ENCODE peak calls at places on chromosomes 5 and 9, in nine cellular contexts. Q is activated CD8-positive, alpha-beta T cell treated with anti-CD3 and anti-CD28 coated beads, Interleukin-2, amount 10 ng/mL, durations not matched to agents 7 days and 5 days; B is renal cortical epithelial cell; M is IMR-90; K is CD4-positive, alpha-beta memory T cell; L is neural progenitor cell; G is neural crest cell; X is ecto neural progenitor cell; Y is stimulated activated naive B cell treated with anti-CD40 and anti-IgM and Interleukin-4, amounts not matched to agents 10 μg/mL and 1 μg/mL and 100 μg/mL, for 72 hours. A is an unnamed sample.

GRCh38 chr5:78509884-78510769 is 138.4 kb downstream of the LHFPL2 start:
- DNase-seq in M (no peak), B (no peak), L (peak; percentile 70), K (peak; percentile 16), Y (peak; percentile 30), G (peak; percentile 28), Q (peak; percentile 33), X (peak; percentile 76), A (peak; percentile 44)

GRCh38 chr9:98136489-98136888 is 17.5 kb upstream of the TRIM14 start:
- DNase-seq in B (no peak), Q (no peak), K (no peak), Y (no peak), G (no peak), X (no peak), L (no peak), M (no peak), A (no peak)

GRCh38 chr9:135736265-135736978 is 34.4 kb downstream of the KCNT1 start:
- DNase-seq in L (peak; percentile 50), Q (no peak), X (no peak), M (no peak), Y (no peak), G (no peak), B (no peak), K (no peak), A (no peak)

GRCh38 chr5:16493261-16493660 is 27.7 kb upstream of the ZNF622 start:
- DNase-seq in Q (no peak), X (no peak), K (no peak), B (no peak), L (no peak), Y (no peak), M (no peak), G (no peak), A (no peak)

GRCh38 chr5:123422433-123423277 is 548 bp downstream of the CEP120 start:
- DNase-seq in X (no peak), B (peak; percentile 43), L (peak; percentile 46), M (peak; percentile 40), G (no peak), K (peak; percentile 38), Q (peak; percentile 36), Y (no peak), A (no peak)

GRCh38 chr5:31531543-31531887 is 378 bp downstream of the DROSHA start:
- DNase-seq in M (no peak), B (peak; percentile 2), X (no peak), L (peak; percentile 39), K (no peak), Q (peak; percentile 49), G (peak; percentile 8), Y (no peak), A (no peak)

GRCh38 chr9:75064307-75065025 is 23.5 kb downstream of the NMRK1 start:
- DNase-seq in M (peak; percentile 72), X (no peak), Y (no peak), Q (no peak), L (no peak), K (no peak), G (no peak), B (peak; percentile 23), A (no peak)

GRCh38 chr9:109536859-109537258 is 38.8 kb upstream of the PTPN3 start:
- DNase-seq in Y (no peak), G (no peak), X (no peak), L (no peak), B (no peak), K (no peak), M (no peak), Q (no peak), A (no peak)

GRCh38 chr5:90134381-90134780 is 275.2 kb downstream of the CETN3 start:
- DNase-seq in M (no peak), Y (no peak), G (no peak), B (no peak), Q (no peak), X (no peak), K (no peak), L (no peak), A (no peak)

GRCh38 chr9:14307989-14308750 is 5.8 kb downstream of the NFIB start:
- DNase-seq in K (no peak), X (no peak), Y (no peak), G (no peak), L (no peak), Q (no peak), B (no peak), M (no peak), A (no peak)

GRCh38 chr9:72324974-72325373 is 40.0 kb downstream of the ZFAND5 start:
- DNase-seq in X (no peak), L (no peak), G (no peak), M (no peak), Q (no peak), K (no peak), Y (no peak), B (no peak), A (no peak)

GRCh38 chr5:13566903-13567339 is 377.6 kb downstream of the DNAH5 start:
- DNase-seq in B (peak; percentile 88), G (no peak), L (no peak), Q (no peak), M (peak; percentile 87), Y (no peak), K (no peak), X (no peak), A (no peak)

GRCh38 chr5:82419559-82420332 is 141.6 kb upstream of the RPS23 start:
- DNase-seq in Y (no peak), M (no peak), X (no peak), G (no peak), Q (no peak), K (no peak), B (peak; percentile 46), L (no peak), A (no peak)

GRCh38 chr5:124554746-124555145 is 191.7 kb downstream of the ZNF608 start:
- DNase-seq in Q (no peak), L (no peak), M (no peak), G (no peak), Y (no peak), X (no peak), B (peak; percentile 18), K (no peak), A (no peak)

GRCh38 chr5:80960531-80961375 is 590 bp downstream of the RASGRF2 start:
- DNase-seq in Q (peak; percentile 60), L (peak; percentile 60), K (peak; percentile 51), G (peak; percentile 6), M (peak; percentile 21), Y (no peak), B (no peak), X (peak; percentile 63), A (no peak)

GRCh38 chr9:126028746-126029145 is 281.6 kb downstream of the PBX3 start:
- DNase-seq in Y (no peak), B (no peak), M (no peak), G (no peak), Q (no peak), L (no peak), K (no peak), X (no peak), A (no peak)

GRCh38 chr5:54295658-54296276 is 14.6 kb downstream of the ARL15 start:
- DNase-seq in X (no peak), L (no peak), Y (no peak), Q (no peak), G (no peak), B (peak; percentile 51), K (no peak), M (no peak), A (no peak)

GRCh38 chr5:179275941-179276837 is 69.1 kb downstream of the ADAMTS2 start:
- DNase-seq in Q (no peak), L (no peak), X (no peak), M (peak; percentile 98), G (no peak), Y (no peak), K (no peak), B (peak; percentile 88), A (peak; percentile 70)

GRCh38 chr9:135978650-135979461 is 17.7 kb upstream of the UBAC1 start:
- DNase-seq in M (no peak), L (no peak), Y (no peak), G (no peak), B (no peak), Q (peak; percentile 80), K (peak; percentile 80), X (no peak), A (no peak)

GRCh38 chr9:130453487-130453886 is 8.7 kb downstream of the ASS1 start:
- DNase-seq in L (no peak), K (no peak), B (peak; percentile 80), G (no peak), M (peak; percentile 34), Q (no peak), Y (no peak), X (no peak), A (no peak)

GRCh38 chr5:97412959-97413358 is 229.9 kb upstream of the RIOK2 start:
- DNase-seq in M (no peak), G (no peak), K (no peak), Y (no peak), L (no peak), X (no peak), B (no peak), Q (no peak), A (no peak)

GRCh38 chr9:92384373-92384772 is 20.0 kb downstream of the OGN start:
- DNase-seq in Q (no peak), K (no peak), Y (no peak), M (peak; percentile 69), B (no peak), G (no peak), X (no peak), L (no peak), A (no peak)

GRCh38 chr5:180396931-180397330 is 43.8 kb upstream of the GFPT2 start:
- DNase-seq in Y (no peak), Q (no peak), B (no peak), M (no peak), X (no peak), L (no peak), G (no peak), K (no peak), A (no peak)

GRCh38 chr5:167573274-167574127 is 717.9 kb upstream of the WWC1 start:
- DNase-seq in B (peak; percentile 58), G (peak; percentile 36), M (peak; percentile 50), L (peak; percentile 91), Q (no peak), K (no peak), X (peak; percentile 64), Y (no peak), A (no peak)

GRCh38 chr9:81592890-81593271 is 96.5 kb downstream of the TLE1 start:
- DNase-seq in G (no peak), B (no peak), L (no peak), M (no peak), K (no peak), Q (no peak), Y (peak; percentile 33), X (no peak), A (no peak)

GRCh38 chr5:9898319-9898718 is 268.2 kb upstream of the TAS2R1 start:
- DNase-seq in B (peak; percentile 49), K (no peak), L (peak; percentile 49), M (peak; percentile 49), G (peak; percentile 9), X (no peak), Q (no peak), Y (no peak), A (no peak)

GRCh38 chr5:3006961-3007551 is 255.6 kb upstream of the IRX2 start:
- DNase-seq in G (no peak), X (peak; percentile 17), Q (no peak), Y (no peak), K (no peak), L (no peak), B (no peak), M (no peak), A (no peak)

GRCh38 chr5:104186100-104186499 is 623.5 kb upstream of the NUDT12 start:
- DNase-seq in K (no peak), X (no peak), M (no peak), B (no peak), Y (no peak), Q (no peak), G (no peak), L (peak; percentile 10), A (no peak)

GRCh38 chr5:136810198-136810823 is 445.0 kb upstream of the TRPC7 start:
- DNase-seq in L (no peak), G (no peak), X (no peak), Y (no peak), Q (no peak), B (peak; percentile 30), M (peak; percentile 77), K (no peak), A (no peak)

GRCh38 chr5:87572092-87572491 is 159.4 kb upstream of the CCNH start:
- DNase-seq in M (no peak), B (no peak), Q (no peak), X (no peak), G (no peak), L (no peak), K (no peak), Y (no peak), A (no peak)

GRCh38 chr9:115126406-115126805 is 8.4 kb upstream of the TNC start:
- DNase-seq in Q (no peak), B (no peak), G (no peak), K (no peak), X (no peak), Y (no peak), L (no peak), M (no peak), A (no peak)

A was measured in breast epithelium.